ENCODE peak calls at places on chromosomes 4 and X, in eight cellular contexts. R, U, X, C, W, Q, K and O are unnamed samples. For H3K36me3, the result is how much of the 10 kb centered on the place peaks cover.

GRCh38 chr4:119725011-119725410 is 96.4 kb upstream of the PDE5A start:
- DNase-seq in R (no peak), U (no peak), X (no peak), C (no peak), W (no peak), Q (no peak), K (no peak), O (no peak)

GRCh38 chr4:151565583-151565982 is 156.6 kb downstream of the FHIP1A start:
- DNase-seq in R (no peak), U (no peak), X (no peak), C (no peak), W (no peak), Q (no peak), K (no peak), O (no peak)

GRCh38 chr4:3419836-3420605 is 21.7 kb upstream of the HGFAC start:
- DNase-seq in R (no peak), U (no peak), X (peak), C (no peak), W (no peak), Q (no peak), K (no peak), O (no peak)

GRCh38 chr4:16261313-16261878 is 35.1 kb upstream of the TAPT1 start:
- DNase-seq in R (no peak), U (no peak), X (no peak), C (no peak), W (no peak), Q (no peak), K (no peak), O (no peak)

GRCh38 chr4:98775672-98776071 is 117.3 kb upstream of the TSPAN5 start:
- DNase-seq in R (no peak), U (no peak), X (no peak), C (no peak), W (no peak), Q (no peak), K (no peak), O (no peak)

GRCh38 chrX:10102046-10102704 is 54.6 kb upstream of the CLCN4 start:
- DNase-seq in R (no peak), U (no peak), X (no peak), C (no peak), W (no peak), Q (no peak), K (no peak), O (no peak)

GRCh38 chrX:7647826-7648225 is 195.1 kb upstream of the VCX start:
- DNase-seq in R (no peak), U (no peak), X (no peak), C (no peak), W (peak), Q (no peak), K (no peak), O (no peak)

GRCh38 chrX:1468250-1468772 is 15.6 kb upstream of the ASMTL start:
- DNase-seq in R (no peak), U (peak), X (no peak), C (no peak), W (no peak), Q (no peak), K (peak), O (no peak)

GRCh38 chr4:170391066-170391754 is 301.5 kb upstream of the AADAT start:
- DNase-seq in R (peak), U (peak), X (no peak), C (no peak), W (peak), Q (no peak), K (peak), O (peak)

GRCh38 chr4:75831856-75832405 is 70.3 kb downstream of the PPEF2 start:
- DNase-seq in R (no peak), U (no peak), X (no peak), C (no peak), W (peak), Q (no peak), K (no peak), O (no peak)

GRCh38 chr4:137180349-137180748 is 351.9 kb downstream of the PCDH18 start:
- DNase-seq in R (no peak), U (no peak), X (no peak), C (no peak), W (peak), Q (no peak), K (no peak), O (no peak)

GRCh38 chr4:168585168-168586091 is 88.6 kb downstream of the PALLD start:
- DNase-seq in R (peak), U (peak), X (peak), C (peak), W (peak), Q (peak), K (peak), O (no peak)

GRCh38 chr4:57187241-57187640 is 77.1 kb upstream of the IGFBP7 start:
- DNase-seq in R (no peak), U (peak), X (no peak), C (no peak), W (no peak), Q (no peak), K (peak), O (no peak)

GRCh38 chr4:31844350-31844749 is 1124.2 kb downstream of the PCDH7 start:
- DNase-seq in R (no peak), U (no peak), X (no peak), C (no peak), W (no peak), Q (no peak), K (no peak), O (no peak)

GRCh38 chr4:116752027-116752426 is 333.3 kb downstream of the TRAM1L1 start:
- DNase-seq in R (no peak), U (no peak), X (no peak), C (no peak), W (no peak), Q (no peak), K (no peak), O (no peak)

GRCh38 chrX:153004780-153005179 is 10.9 kb upstream of the PNMA5 start:
- DNase-seq in R (no peak), U (no peak), X (no peak), C (no peak), W (no peak), Q (no peak), K (no peak), O (no peak)

GRCh38 chrX:10112510-10112909 is 44.3 kb upstream of the CLCN4 start:
- DNase-seq in R (no peak), U (no peak), X (no peak), C (no peak), W (no peak), Q (no peak), K (no peak), O (no peak)

GRCh38 chr4:74658114-74658513 is 136.2 kb downstream of the BTC start:
- DNase-seq in R (no peak), U (no peak), X (no peak), C (no peak), W (no peak), Q (no peak), K (no peak), O (no peak)

GRCh38 chrX:20382518-20383291 is 116.0 kb upstream of the RPS6KA3 start:
- DNase-seq in R (no peak), U (no peak), X (no peak), C (no peak), W (no peak), Q (no peak), K (peak), O (no peak)

GRCh38 chrX:119693996-119694451 is 1.1 kb upstream of the SEPTIN6 start:
- DNase-seq in R (no peak), U (no peak), X (no peak), C (no peak), W (peak), Q (no peak), K (no peak), O (no peak)

GRCh38 chrX:119690921-119691716 is 1.8 kb downstream of the SEPTIN6 start:
- DNase-seq in R (peak), U (peak), X (no peak), C (no peak), W (no peak), Q (no peak), K (peak), O (no peak)

GRCh38 chrX:119694601-119695534 is 1.9 kb upstream of the SEPTIN6 start:
- DNase-seq in R (no peak), U (no peak), X (no peak), C (no peak), W (peak), Q (no peak), K (no peak), O (no peak)

GRCh38 chrX:119693032-119693995 is at the start of gene SEPTIN6:
- DNase-seq in R (peak), U (peak), X (peak), C (peak), W (peak), Q (peak), K (peak), O (no peak)

DNA sequence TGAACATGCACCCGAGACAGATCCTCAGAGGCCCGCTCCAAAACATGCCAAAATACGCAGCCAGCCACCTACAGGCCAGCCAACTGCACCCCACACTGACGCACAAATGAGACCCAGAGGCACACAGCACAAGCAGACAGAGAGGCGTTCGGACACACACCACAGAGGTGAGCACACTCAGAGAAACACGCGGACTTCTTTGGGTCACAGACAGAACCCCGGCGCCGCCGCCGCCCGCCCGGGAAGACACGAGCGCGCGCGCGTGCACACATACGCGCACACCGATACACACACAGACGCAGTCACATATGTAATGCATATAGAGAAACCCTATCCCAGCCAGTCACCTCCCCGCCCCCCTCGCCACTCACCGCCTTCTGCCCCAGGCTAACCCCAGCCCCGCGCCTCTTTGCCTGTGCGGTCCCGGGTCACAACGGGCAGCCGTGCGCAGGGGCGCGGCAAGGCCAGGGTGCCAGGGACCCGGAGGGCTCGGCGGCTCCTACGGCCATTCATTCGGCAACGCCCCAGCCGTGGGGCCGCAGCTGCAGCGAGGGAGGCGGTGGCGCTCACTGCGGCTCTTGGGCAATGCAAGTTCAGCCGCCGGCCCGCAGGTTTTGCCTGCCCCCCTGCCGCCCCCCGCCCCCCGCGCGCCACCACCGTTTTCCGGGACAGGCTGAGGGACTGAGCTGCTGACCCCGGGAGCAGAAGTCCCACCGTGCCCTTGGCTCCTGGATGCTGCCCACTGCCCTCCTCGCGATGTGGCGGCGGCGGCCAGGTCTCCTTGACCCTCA is 532 bp downstream of the SEPTIN6 start:
- DNase-seq in R (peak), U (peak), X (peak), C (peak), W (peak), Q (peak), K (peak), O (no peak)
- TF ChIP-seq CTCF in R (peak), U (no peak), X (no peak), C (no peak), W (peak), Q (no peak), K (no peak), O (peak)

GRCh38 chr4:165293927-165294649 is 33.4 kb upstream of the MSMO1 start:
- DNase-seq in R (no peak), U (no peak), X (no peak), C (no peak), W (no peak), Q (no peak), K (no peak), O (no peak)

GRCh38 chr4:165293061-165293460 is 34.4 kb upstream of the MSMO1 start:
- DNase-seq in R (no peak), U (no peak), X (no peak), C (no peak), W (no peak), Q (no peak), K (no peak), O (no peak)

GRCh38 chr4:165288226-165288625 is 39.2 kb upstream of the MSMO1 start:
- DNase-seq in R (no peak), U (no peak), X (no peak), C (no peak), W (no peak), Q (no peak), K (no peak), O (no peak)

GRCh38 chr4:165289429-165289785 is 38.1 kb upstream of the MSMO1 start:
- DNase-seq in R (no peak), U (no peak), X (no peak), C (no peak), W (no peak), Q (no peak), K (no peak), O (no peak)

GRCh38 chr4:165288639-165289428 is 38.6 kb upstream of the MSMO1 start:
- DNase-seq in R (peak), U (peak), X (no peak), C (no peak), W (no peak), Q (no peak), K (peak), O (peak)
- H3K36me3 ChIP-seq in R (under half), U (under half), X (under half), C (under half), W (under half), Q (under half), K (under half), O (under half)

DNA sequence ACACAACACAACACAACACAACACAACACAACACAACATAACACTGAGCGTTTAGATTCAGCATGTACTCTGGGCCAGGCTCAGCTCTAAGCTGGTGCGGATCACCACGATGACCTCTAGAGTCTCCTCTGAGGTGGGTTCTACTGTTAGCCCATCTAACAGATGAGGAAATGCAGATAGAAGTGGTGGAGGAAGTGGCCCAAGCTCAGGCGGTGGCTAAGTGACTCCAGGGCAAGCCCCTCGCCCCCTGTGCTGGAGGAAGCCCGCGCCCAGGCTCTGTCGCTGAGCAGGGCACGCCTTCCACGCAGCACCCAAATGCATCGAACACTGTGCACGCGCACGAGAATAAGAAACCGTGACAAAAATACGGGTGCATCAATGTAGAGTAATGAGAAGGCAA is 45.3 kb upstream of the CDKN2AIP start:
- DNase-seq in R (no peak), U (no peak), X (no peak), C (no peak), W (no peak), Q (no peak), K (no peak), O (no peak)
- H3K4me3 ChIP-seq in R (peak), U (peak), X (peak), C (no peak), W (peak), Q (no peak), K (no peak), O (no peak)

GRCh38 chr4:17895481-17895880 is 84.7 kb downstream of the NCAPG start:
- DNase-seq in R (no peak), U (no peak), X (no peak), C (no peak), W (no peak), Q (no peak), K (no peak), O (no peak)
- TF ChIP-seq CTCF in R (no peak), U (no peak), X (no peak), C (no peak), W (no peak), Q (no peak), K (no peak), O (no peak)

GRCh38 chr4:87117051-87117729 is 103.2 kb downstream of the KLHL8 start:
- DNase-seq in R (no peak), U (no peak), X (no peak), C (no peak), W (peak), Q (peak), K (no peak), O (no peak)
- H3K36me3 ChIP-seq in R (under half), U (under half), X (half or more), C (half or more), W (under half), Q (under half), K (under half), O (under half)

DNA sequence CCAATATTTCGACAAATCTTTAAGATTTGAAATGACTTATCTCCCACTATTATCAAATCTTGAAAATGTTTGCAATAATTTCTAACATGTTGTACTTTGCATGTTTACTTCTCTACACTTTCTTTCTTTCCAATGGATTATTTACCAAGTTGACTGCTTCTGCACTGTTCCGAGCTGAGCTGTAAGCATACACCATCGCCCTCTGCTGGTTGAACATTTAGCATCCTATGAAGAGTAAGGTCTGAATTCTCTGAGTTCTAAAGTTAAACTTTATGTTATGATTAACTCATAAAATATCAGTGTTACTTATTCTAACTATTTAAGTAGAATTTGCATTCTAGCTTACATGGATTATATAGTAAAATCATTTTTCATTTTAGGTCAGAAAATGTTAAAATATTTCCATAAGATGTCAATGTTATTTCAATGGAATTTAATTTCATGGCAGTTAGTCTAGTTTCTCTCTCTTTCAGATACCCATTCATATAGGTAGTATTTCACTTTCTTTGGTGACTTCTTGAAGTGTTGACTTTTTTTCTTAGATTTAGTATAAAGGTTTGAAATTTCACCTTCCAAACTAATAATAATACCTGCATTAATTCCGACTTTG is 137.4 kb downstream of the DKK2 start:
- DNase-seq in R (peak), U (peak), X (no peak), C (no peak), W (peak), Q (no peak), K (peak), O (peak)
- H3K4me3 ChIP-seq in R (no peak), U (no peak), X (no peak), C (no peak), W (no peak), Q (no peak), K (no peak), O (no peak)

DNA sequence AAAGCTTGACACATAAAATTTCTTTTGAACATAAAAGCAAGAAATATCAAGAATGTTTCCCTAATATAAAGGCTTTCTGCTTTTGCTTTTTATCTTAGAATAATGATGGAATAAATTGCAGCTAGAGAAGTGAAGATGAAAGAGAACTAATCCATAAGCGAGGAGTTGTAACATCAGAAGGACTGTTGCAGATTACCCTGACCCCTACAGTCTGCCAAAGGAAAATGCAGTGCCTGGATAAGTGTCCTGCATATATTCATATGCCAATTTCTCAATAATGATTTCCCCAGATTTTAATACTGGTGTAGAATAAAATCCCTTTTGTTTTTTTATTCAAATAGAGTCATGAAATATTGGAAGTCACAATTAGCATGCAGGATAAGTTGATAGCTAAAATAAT is 115.9 kb downstream of the MAGEC2 start:
- DNase-seq in R (no peak), U (peak), X (no peak), C (no peak), W (no peak), Q (no peak), K (no peak), O (no peak)
- TF ChIP-seq CTCF in R (peak), U (peak), X (peak), C (peak), W (peak), Q (no peak), K (no peak), O (peak)

GRCh38 chrX:16664626-16665025 is 14.7 kb downstream of the S100G start:
- DNase-seq in R (no peak), U (no peak), X (no peak), C (no peak), W (no peak), Q (no peak), K (no peak), O (no peak)
- H3K36me3 ChIP-seq in R (under half), U (under half), X (under half), C (under half), W (under half), Q (under half), K (under half), O (under half)